ENCODE peak calls at places on chromosomes 12 and 14, in nine cellular contexts. I is stomach, R is HepG2, P is transverse colon, Q is upper lobe of left lung, D is H1, K is sigmoid colon, W is suprapubic skin, U is K562. G is an unnamed sample.

GRCh38 chr12:109092484-109093021 is 719 bp downstream of the ALKBH2 start:
- DNase-seq in W (peak; percentile 57), U (no peak), R (no peak), Q (no peak), I (no peak), D (no peak), K (no peak), P (no peak), G (no peak)

GRCh38 chr12:44846826-44847225 is 29.3 kb downstream of the NELL2 start:
- DNase-seq in D (no peak), U (no peak), K (no peak), R (no peak), Q (no peak), W (no peak), I (no peak), P (no peak), G (no peak)

GRCh38 chr12:54993181-54993835 is 8.7 kb upstream of the TESPA1 start:
- DNase-seq in D (no peak), I (peak; percentile 42), P (peak; percentile 36), K (no peak), R (peak; percentile 59), Q (peak; percentile 43), U (peak; percentile 67), W (no peak), G (peak; percentile 82)

GRCh38 chr12:117685115-117685926 is 283.5 kb downstream of the KSR2 start:
- DNase-seq in P (peak; percentile 66), Q (no peak), U (peak; percentile 23), I (no peak), W (peak; percentile 89), R (peak; percentile 42), K (peak; percentile 80), D (peak; percentile 73), G (no peak)

GRCh38 chr14:23569443-23570151 is 2.0 kb upstream of the AP1G2 start:
- DNase-seq in R (peak; percentile 84), Q (peak; percentile 40), U (peak; percentile 29), K (peak; percentile 32), I (no peak), P (no peak), D (no peak), W (peak; percentile 62), G (no peak)

GRCh38 chr14:53810221-53810620 is 146.4 kb downstream of the BMP4 start:
- DNase-seq in D (no peak), K (no peak), Q (no peak), R (no peak), P (no peak), I (no peak), W (no peak), U (no peak), G (no peak)

GRCh38 chr12:57759360-57759980 is 4.6 kb downstream of the MARCHF9 start:
- DNase-seq in W (no peak), Q (no peak), I (no peak), U (no peak), P (no peak), K (no peak), D (no peak), R (peak; percentile 53), G (no peak)

GRCh38 chr14:64698899-64699298 is 5.3 kb upstream of the PLEKHG3 start:
- DNase-seq in R (no peak), W (no peak), D (no peak), Q (peak; percentile 54), U (no peak), I (peak; percentile 78), K (peak; percentile 29), P (peak; percentile 80), G (no peak)

GRCh38 chr14:106808907-106809306 is 1282.5 kb downstream of the TMEM121 start:
- DNase-seq in R (no peak), D (no peak), K (no peak), W (no peak), Q (no peak), U (no peak), I (no peak), P (no peak), G (no peak)
- TF ChIP-seq POLR2A in R (no peak), D (no peak), K (no peak), W (no peak), Q (no peak), U (no peak), I (no peak), P (no peak), G (no peak)

GRCh38 chr12:103929051-103929908 is 930 bp upstream of the HSP90B1 start:
- DNase-seq in W (peak; percentile 94), D (peak; percentile 53), U (peak; percentile 81), Q (peak; percentile 92), I (peak; percentile 82), K (peak; percentile 95), P (peak; percentile 83), R (peak; percentile 87), G (peak; percentile 95)
- TF ChIP-seq POLR2AphosphoS5 in W (no peak), D (peak; percentile 68), U (peak; percentile 30), Q (peak; percentile 60), I (peak; percentile 62), K (peak; percentile 71), P (peak; percentile 29), R (peak; percentile 87), G (peak; percentile 31)

GRCh38 chr12:120994059-120994458 is 15.7 kb downstream of the HNF1A start:
- DNase-seq in I (no peak), R (no peak), P (no peak), Q (no peak), W (no peak), D (no peak), U (no peak), K (no peak), G (no peak)

GRCh38 chr12:120993496-120993895 is 15.2 kb downstream of the HNF1A start:
- DNase-seq in W (no peak), K (no peak), I (no peak), P (no peak), Q (no peak), R (no peak), U (no peak), D (no peak), G (no peak)

GRCh38 chr12:120992989-120993388 is 14.6 kb downstream of the HNF1A start:
- DNase-seq in D (no peak), R (no peak), W (no peak), I (no peak), K (no peak), Q (no peak), P (no peak), U (no peak), G (no peak)

GRCh38 chr12:120996133-120996746 is 17.9 kb downstream of the HNF1A start:
- DNase-seq in U (no peak), Q (no peak), W (no peak), D (no peak), K (no peak), R (no peak), I (no peak), P (no peak), G (no peak)

GRCh38 chr12:120994589-120995337 is 16.4 kb downstream of the HNF1A start:
- DNase-seq in U (no peak), R (no peak), Q (no peak), W (no peak), P (no peak), K (no peak), D (no peak), I (no peak), G (no peak)
- TF ChIP-seq EP300 in U (no peak), R (no peak), Q (no peak), W (no peak), P (no peak), K (no peak), D (no peak), I (no peak), G (no peak)

DNA sequence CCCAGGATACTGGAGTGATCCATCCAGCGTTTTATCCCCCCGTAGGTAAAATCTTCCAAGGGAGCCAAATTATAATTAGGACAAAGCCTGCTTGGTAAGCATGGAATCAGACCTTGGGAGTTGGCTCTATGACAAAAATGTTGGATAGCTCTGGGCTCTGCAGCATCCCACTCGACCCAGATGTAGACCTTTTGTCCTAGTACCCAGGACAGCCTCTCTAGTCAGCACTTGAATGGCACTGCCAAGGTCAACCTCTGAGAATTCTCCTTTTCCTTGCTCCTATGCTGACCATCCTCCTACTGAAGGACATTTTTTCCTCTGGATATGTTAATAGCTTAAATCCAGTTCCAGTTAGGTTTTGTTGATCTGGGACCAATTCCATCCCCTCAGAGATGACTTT is 104.7 kb upstream of the SLC35F4 start:
- DNase-seq in Q (no peak), W (no peak), D (no peak), K (no peak), R (no peak), I (no peak), P (no peak), U (no peak), G (peak; percentile 29)
- TF ChIP-seq POLR2A in Q (no peak), W (no peak), D (no peak), K (no peak), R (no peak), I (no peak), P (no peak), U (no peak), G (no peak)

GRCh38 chr12:53696285-53696654 is 20.4 kb upstream of the ATP5MC2 start:
- DNase-seq in Q (peak; percentile 86), P (peak; percentile 78), I (peak; percentile 86), U (peak; percentile 59), R (peak; percentile 82), K (no peak), W (no peak), D (peak; percentile 75), G (no peak)
- TF ChIP-seq POLR2AphosphoS5 in Q (no peak), P (no peak), I (no peak), U (no peak), R (no peak), K (no peak), W (no peak), D (peak; percentile 32), G (no peak)

GRCh38 chr12:11705010-11705409 is 55.5 kb downstream of the ETV6 start:
- DNase-seq in D (no peak), Q (peak; percentile 47), I (no peak), K (peak; percentile 82), W (no peak), U (no peak), R (peak; percentile 69), P (no peak), G (no peak)
- TF ChIP-seq EP300 in D (no peak), Q (no peak), I (peak; percentile 26), K (peak; percentile 31), W (no peak), U (no peak), R (no peak), P (peak; percentile 53), G (peak; percentile 4)

DNA sequence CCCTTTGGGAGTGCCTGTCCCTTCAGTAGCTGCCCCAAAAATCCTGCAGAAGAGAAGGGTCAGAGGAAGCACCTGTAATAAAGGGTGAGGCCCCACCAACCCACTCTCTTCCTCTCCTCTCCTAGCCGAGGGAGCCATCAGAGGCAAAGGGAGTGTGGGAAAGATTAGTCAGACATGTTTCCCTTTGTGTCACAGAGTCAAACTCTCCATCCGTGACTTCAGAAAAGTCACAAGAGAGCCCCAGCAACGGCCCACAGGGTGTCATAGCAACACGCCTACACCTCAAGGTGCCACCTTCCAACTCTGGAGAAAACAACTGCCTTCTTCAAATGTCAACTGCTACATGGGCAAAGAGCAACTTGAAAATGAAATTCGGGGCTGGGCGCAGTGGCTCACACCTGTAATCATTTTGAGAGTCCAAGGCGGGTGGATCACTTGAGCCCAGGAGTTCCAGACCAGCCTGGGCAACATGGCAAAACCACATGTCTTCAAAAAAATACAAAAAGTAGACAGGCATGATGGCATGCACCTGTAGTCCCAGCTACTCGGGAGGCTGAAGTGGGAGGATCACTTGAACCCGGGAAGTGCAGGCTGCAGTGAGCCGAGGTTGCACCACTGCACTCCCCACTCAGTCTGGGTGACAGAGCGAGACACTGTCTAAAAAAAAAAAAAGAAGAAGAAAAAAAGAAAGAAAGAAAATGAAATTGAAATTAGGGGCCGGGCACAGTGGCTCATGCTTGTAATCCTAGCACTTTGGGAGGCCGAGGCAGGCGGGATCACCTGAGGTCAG is 17.7 kb upstream of the CD27 start:
- DNase-seq in D (no peak), P (peak; percentile 58), I (peak; percentile 34), Q (no peak), W (peak; percentile 48), K (no peak), R (no peak), U (no peak), G (no peak)
- TF ChIP-seq POLR2A in D (no peak), P (no peak), I (no peak), Q (no peak), W (no peak), K (no peak), R (no peak), U (no peak), G (no peak)